ENCODE peak calls at places on chromosomes 5 and 9, in ten cellular contexts. O, Z, X, B, W, E, H, C, V and M are unnamed samples.

GRCh38 chr9:89792189-89793123 is 187.6 kb downstream of the GADD45G start:
- DNase-seq in O (no peak), Z (no peak), X (no peak), B (no peak), W (no peak), E (no peak), H (no peak), C (no peak), V (no peak), M (no peak)

GRCh38 chr9:91411096-91411771 is 12.4 kb downstream of the NFIL3 start:
- DNase-seq in O (no peak), Z (no peak), X (no peak), B (no peak), W (peak; percentile 46), E (no peak), H (no peak), C (no peak), V (no peak), M (no peak)

GRCh38 chr9:91714020-91714721 is 235.9 kb downstream of the ROR2 start:
- DNase-seq in O (no peak), Z (peak; percentile 50), X (peak; percentile 44), B (no peak), W (peak; percentile 84), E (peak; percentile 70), H (no peak), C (peak; percentile 70), V (no peak), M (no peak)

GRCh38 chr9:116516456-116516855 is 170.6 kb upstream of the TRIM32 start:
- DNase-seq in O (no peak), Z (no peak), X (no peak), B (no peak), W (peak; percentile 53), E (no peak), H (no peak), C (no peak), V (no peak), M (no peak)

GRCh38 chr9:113633782-113634596 is 170.5 kb downstream of the RGS3 start:
- DNase-seq in O (peak; percentile 10), Z (no peak), X (no peak), B (no peak), W (no peak), E (no peak), H (no peak), C (no peak), V (no peak), M (no peak)

GRCh38 chr9:107862329-107862728 is 372.8 kb upstream of the KLF4 start:
- DNase-seq in O (no peak), Z (no peak), X (no peak), B (no peak), W (no peak), E (no peak), H (no peak), C (no peak), V (no peak), M (no peak)

GRCh38 chr5:1554410-1554967 is 30.7 kb upstream of the LPCAT1 start:
- DNase-seq in O (no peak), Z (no peak), X (no peak), B (no peak), W (no peak), E (no peak), H (no peak), C (no peak), V (no peak), M (no peak)

GRCh38 chr5:15304066-15304731 is 195.8 kb upstream of the FBXL7 start:
- DNase-seq in O (no peak), Z (no peak), X (no peak), B (no peak), W (no peak), E (no peak), H (no peak), C (no peak), V (no peak), M (no peak)

GRCh38 chr5:140372971-140373487 is 13.0 kb downstream of the SLC4A9 start:
- DNase-seq in O (peak; percentile 73), Z (peak; percentile 77), X (peak; percentile 69), B (no peak), W (peak; percentile 74), E (peak; percentile 43), H (peak; percentile 54), C (peak; percentile 75), V (peak; percentile 36), M (no peak)

GRCh38 chr9:107389617-107390071 is 99.9 kb downstream of the KLF4 start:
- DNase-seq in O (peak; percentile 57), Z (no peak), X (peak; percentile 83), B (peak; percentile 43), W (peak; percentile 30), E (no peak), H (no peak), C (no peak), V (no peak), M (no peak)

GRCh38 chr5:160930361-160930760 is 78.3 kb upstream of the ATP10B start:
- DNase-seq in O (no peak), Z (no peak), X (no peak), B (no peak), W (peak; percentile 1), E (peak; percentile 46), H (peak; percentile 77), C (no peak), V (no peak), M (no peak)

GRCh38 chr5:105968961-105969360 is 1701.8 kb downstream of the EFNA5 start:
- DNase-seq in O (no peak), Z (no peak), X (peak; percentile 4), B (no peak), W (peak; percentile 35), E (no peak), H (no peak), C (no peak), V (no peak), M (no peak)

GRCh38 chr5:36691993-36692392 is 85.6 kb downstream of the SLC1A3 start:
- DNase-seq in O (no peak), Z (no peak), X (peak; percentile 15), B (no peak), W (no peak), E (no peak), H (peak; percentile 59), C (no peak), V (no peak), M (no peak)

GRCh38 chr5:169550227-169550626 is 33.3 kb upstream of the SPDL1 start:
- DNase-seq in O (no peak), Z (no peak), X (no peak), B (no peak), W (no peak), E (no peak), H (no peak), C (no peak), V (no peak), M (no peak)

GRCh38 chr9:35828716-35829083 is at the start of gene FAM221B:
- DNase-seq in O (peak; percentile 35), Z (peak; percentile 9), X (no peak), B (no peak), W (no peak), E (no peak), H (no peak), C (no peak), V (no peak), M (no peak)

GRCh38 chr5:125480901-125481300 is 734.5 kb upstream of the ZNF608 start:
- DNase-seq in O (no peak), Z (no peak), X (peak; percentile 57), B (no peak), W (no peak), E (no peak), H (no peak), C (no peak), V (no peak), M (no peak)

GRCh38 chr9:98075332-98075805 is 18.8 kb downstream of the NANS start:
- DNase-seq in O (no peak), Z (no peak), X (peak; percentile 84), B (no peak), W (peak; percentile 92), E (no peak), H (no peak), C (peak; percentile 76), V (no peak), M (no peak)

GRCh38 chr9:70765935-70766334 is 351.5 kb upstream of the KLF9 start:
- DNase-seq in O (no peak), Z (no peak), X (no peak), B (no peak), W (no peak), E (no peak), H (no peak), C (no peak), V (no peak), M (no peak)

GRCh38 chr9:100167912-100168775 is 69.1 kb downstream of the INVS start:
- DNase-seq in O (no peak), Z (no peak), X (no peak), B (no peak), W (peak; percentile 58), E (no peak), H (no peak), C (no peak), V (no peak), M (no peak)

GRCh38 chr9:22107202-22107601 is 98.1 kb upstream of the CDKN2B start:
- DNase-seq in O (no peak), Z (no peak), X (peak; percentile 27), B (no peak), W (peak; percentile 95), E (no peak), H (no peak), C (no peak), V (no peak), M (no peak)

GRCh38 chr9:28264368-28264767 is 691.1 kb upstream of the C9orf72 start:
- DNase-seq in O (no peak), Z (no peak), X (no peak), B (no peak), W (peak; percentile 52), E (no peak), H (no peak), C (peak; percentile 20), V (no peak), M (no peak)

GRCh38 chr5:81609810-81610375 is 141.0 kb downstream of the SSBP2 start:
- DNase-seq in O (no peak), Z (no peak), X (no peak), B (no peak), W (no peak), E (no peak), H (no peak), C (no peak), V (no peak), M (no peak)

GRCh38 chr9:7374966-7375650 is 424.5 kb downstream of the DMAC1 start:
- DNase-seq in O (no peak), Z (no peak), X (no peak), B (no peak), W (no peak), E (no peak), H (no peak), C (no peak), V (no peak), M (no peak)

GRCh38 chr9:68949271-68950000 is 64.5 kb downstream of the PRKACG start:
- DNase-seq in O (no peak), Z (no peak), X (no peak), B (no peak), W (peak; percentile 30), E (no peak), H (no peak), C (no peak), V (no peak), M (no peak)

GRCh38 chr5:95711501-95712346 is 19.4 kb upstream of the RHOBTB3 start:
- DNase-seq in O (no peak), Z (peak; percentile 15), X (no peak), B (no peak), W (no peak), E (no peak), H (no peak), C (no peak), V (no peak), M (no peak)

GRCh38 chr5:99061711-99062110 is 132.9 kb upstream of the CHD1 start:
- DNase-seq in O (no peak), Z (no peak), X (peak; percentile 65), B (no peak), W (peak; percentile 50), E (no peak), H (no peak), C (peak; percentile 7), V (no peak), M (no peak)

GRCh38 chr5:111746791-111747190 is 10.2 kb downstream of the NREP start:
- DNase-seq in O (no peak), Z (no peak), X (no peak), B (no peak), W (no peak), E (no peak), H (no peak), C (no peak), V (no peak), M (no peak)

GRCh38 chr9:101081641-101082040 is 53.1 kb downstream of the PLPPR1 start:
- DNase-seq in O (no peak), Z (no peak), X (no peak), B (no peak), W (no peak), E (no peak), H (no peak), C (no peak), V (no peak), M (no peak)